ENCODE peak calls at places on chromosomes 13 and 19, in six cellular contexts. D is upper lobe of left lung, M is HCT116, S is A549, I is adrenal gland, H is ovary. B is an unnamed sample. For H3K9me3, the result is how much of the 10 kb centered on the place peaks cover.

GRCh38 chr13:22040810-22041364 is 370.0 kb downstream of the FGF9 start:
- DNase-seq in M (no peak), H (no peak), D (no peak), S (peak), I (no peak), B (no peak)

GRCh38 chr19:49560358-49560900 is 19.9 kb downstream of the NOSIP start:
- DNase-seq in H (no peak), M (no peak), S (no peak), D (peak), I (peak), B (no peak)

GRCh38 chr13:19589312-19589711 is 28.0 kb upstream of the TPTE2 start:
- DNase-seq in S (no peak), D (no peak), I (no peak), M (no peak), H (no peak), B (no peak)

GRCh38 chr19:8475005-8475404 is 27.4 kb downstream of the PRAM1 start:
- DNase-seq in D (no peak), M (no peak), S (no peak), I (no peak), H (no peak), B (no peak)

GRCh38 chr19:33460221-33460908 is 61.2 kb downstream of the PEPD start:
- DNase-seq in I (no peak), D (peak), M (no peak), H (peak), S (no peak), B (peak)

GRCh38 chr13:90889906-90890305 is 457.6 kb upstream of the MIR17HG start:
- DNase-seq in I (no peak), D (no peak), S (no peak), M (no peak), H (no peak), B (no peak)

GRCh38 chr19:8457209-8457608 is 12.4 kb downstream of the HNRNPM start:
- DNase-seq in S (no peak), H (no peak), I (no peak), M (no peak), D (no peak), B (no peak)

GRCh38 chr19:38070573-38070972 is 153.4 kb downstream of the DPF1 start:
- DNase-seq in D (no peak), H (no peak), M (no peak), I (no peak), S (peak), B (no peak)

GRCh38 chr19:53907193-53907581 is 1.9 kb upstream of the CACNG7 start:
- DNase-seq in M (no peak), S (no peak), D (no peak), H (no peak), I (no peak), B (no peak)

GRCh38 chr13:31236211-31236786 is 36.5 kb downstream of the B3GLCT start:
- DNase-seq in M (peak), D (no peak), H (no peak), S (peak), I (peak), B (no peak)

GRCh38 chr19:6678690-6679109 is 8.7 kb upstream of the TNFSF14 start:
- DNase-seq in M (no peak), I (no peak), H (no peak), S (no peak), D (no peak), B (peak)

GRCh38 chr13:66225071-66225470 is 1005.1 kb downstream of the PCDH9 start:
- DNase-seq in S (no peak), D (no peak), M (no peak), I (no peak), H (no peak), B (no peak)

GRCh38 chr19:42601811-42602443 is 7.2 kb upstream of the CEACAM8 start:
- DNase-seq in D (no peak), H (no peak), S (peak), M (no peak), I (peak), B (no peak)

GRCh38 chr19:56091751-56092546 is 29.1 kb downstream of the ZNF787 start:
- DNase-seq in I (no peak), H (no peak), D (no peak), M (no peak), S (peak), B (no peak)

GRCh38 chr19:56637976-56638555 is 4.9 kb upstream of the SMIM17 start:
- DNase-seq in D (peak), S (peak), H (peak), I (peak), M (no peak), B (no peak)

GRCh38 chr13:89520468-89520867 is 1827.0 kb upstream of the MIR17HG start:
- DNase-seq in M (no peak), S (no peak), I (no peak), H (no peak), D (no peak), B (no peak)

GRCh38 chr13:25727776-25728175 is 324.0 kb downstream of the SHISA2 start:
- DNase-seq in M (no peak), S (no peak), D (no peak), I (no peak), H (no peak), B (no peak)

GRCh38 chr13:42350141-42350540 is 78.2 kb downstream of the AKAP11 start:
- DNase-seq in H (no peak), I (no peak), M (no peak), D (no peak), S (no peak), B (no peak)

GRCh38 chr13:59435024-59435423 is 728.7 kb downstream of the DIAPH3 start:
- DNase-seq in S (no peak), I (no peak), D (no peak), H (no peak), M (no peak), B (no peak)

GRCh38 chr13:33322474-33322827 is 36.9 kb upstream of the STARD13 start:
- DNase-seq in H (peak), S (no peak), D (no peak), M (no peak), I (peak), B (no peak)

GRCh38 chr13:90375851-90376250 is 971.6 kb upstream of the MIR17HG start:
- DNase-seq in M (no peak), D (no peak), S (peak), H (no peak), I (no peak), B (no peak)

GRCh38 chr13:98320561-98321105 is 143.6 kb upstream of the RNF113B start:
- DNase-seq in H (no peak), S (no peak), I (no peak), M (no peak), D (no peak), B (no peak)

GRCh38 chr13:39016789-39017188 is 21.1 kb downstream of the PROSER1 start:
- DNase-seq in H (no peak), I (peak), D (no peak), S (peak), M (peak), B (no peak)

GRCh38 chr13:93730780-93731179 is 504.2 kb downstream of the GPC6 start:
- DNase-seq in D (no peak), S (no peak), I (no peak), M (no peak), H (no peak), B (no peak)

GRCh38 chr19:35790981-35791813 is 15.8 kb downstream of the ARHGAP33 start:
- DNase-seq in H (peak), M (no peak), S (peak), D (no peak), I (no peak), B (no peak)

GRCh38 chr13:50323440-50324070 is 308.3 kb downstream of the KCNRG start:
- DNase-seq in S (no peak), I (no peak), H (no peak), M (peak), D (no peak), B (no peak)

GRCh38 chr13:37515226-37515625 is 83.3 kb downstream of the POSTN start:
- DNase-seq in I (no peak), H (no peak), S (no peak), M (no peak), D (no peak), B (no peak)

GRCh38 chr13:46621133-46621532 is 68.2 kb downstream of the LRCH1 start:
- DNase-seq in H (no peak), S (no peak), I (no peak), M (no peak), D (no peak), B (no peak)

GRCh38 chr13:26784704-26785639 is 24.4 kb upstream of the GPR12 start:
- DNase-seq in S (no peak), H (no peak), I (no peak), D (no peak), M (no peak), B (peak)

GRCh38 chr13:97148894-97149293 is 73.2 kb upstream of the MBNL2 start:
- DNase-seq in D (no peak), I (no peak), M (no peak), H (no peak), S (no peak), B (no peak)

GRCh38 chr13:94119360-94119936 is 360.0 kb downstream of the DCT start:
- DNase-seq in I (no peak), M (no peak), H (no peak), S (no peak), D (peak), B (peak)

GRCh38 chr19:46306501-46306900 is 9.7 kb downstream of the HIF3A start:
- DNase-seq in M (no peak), H (no peak), S (no peak), I (no peak), D (no peak), B (no peak)

GRCh38 chr19:54373781-54374266 is 9.1 kb upstream of the LAIR1 start:
- DNase-seq in M (no peak), D (peak), H (no peak), I (peak), S (no peak), B (no peak)

GRCh38 chr13:92719868-92720267 is 506.7 kb upstream of the GPC6 start:
- DNase-seq in M (no peak), D (no peak), S (no peak), H (no peak), I (no peak), B (no peak)

GRCh38 chr13:50672025-50672424 is 171.5 kb downstream of the DLEU7 start:
- DNase-seq in D (peak), H (no peak), I (peak), S (no peak), M (no peak), B (no peak)

GRCh38 chr19:10402441-10403038 is 802 bp downstream of the CDC37 start:
- DNase-seq in M (no peak), S (no peak), H (no peak), D (peak), I (peak), B (no peak)

GRCh38 chr19:8831832-8832131 is 322 bp downstream of the ZNF558 start:
- DNase-seq in H (no peak), I (no peak), S (no peak), M (no peak), D (no peak), B (no peak)

GRCh38 chr13:24148414-24149305 is 11.9 kb upstream of the SPATA13 start:
- DNase-seq in S (peak), D (peak), M (peak), I (peak), H (no peak), B (no peak)

GRCh38 chr13:90272356-90272755 is 1075.1 kb upstream of the MIR17HG start:
- DNase-seq in H (no peak), I (no peak), S (no peak), M (no peak), D (no peak), B (no peak)

GRCh38 chr19:988081-988480 is 3.9 kb downstream of the WDR18 start:
- DNase-seq in H (no peak), M (no peak), I (no peak), S (no peak), D (no peak), B (no peak)
- H3K27ac ChIP-seq in H (no peak), M (no peak), I (no peak), S (no peak), D (no peak), B (no peak)

GRCh38 chr19:50741179-50741933 is 18.2 kb downstream of the CLEC11A start:
- DNase-seq in H (no peak), M (no peak), D (no peak), S (no peak), I (no peak), B (no peak)
- H3K9me3 ChIP-seq in H (under half), M (under half), D (under half), S (under half), I (under half), B (under half)

DNA sequence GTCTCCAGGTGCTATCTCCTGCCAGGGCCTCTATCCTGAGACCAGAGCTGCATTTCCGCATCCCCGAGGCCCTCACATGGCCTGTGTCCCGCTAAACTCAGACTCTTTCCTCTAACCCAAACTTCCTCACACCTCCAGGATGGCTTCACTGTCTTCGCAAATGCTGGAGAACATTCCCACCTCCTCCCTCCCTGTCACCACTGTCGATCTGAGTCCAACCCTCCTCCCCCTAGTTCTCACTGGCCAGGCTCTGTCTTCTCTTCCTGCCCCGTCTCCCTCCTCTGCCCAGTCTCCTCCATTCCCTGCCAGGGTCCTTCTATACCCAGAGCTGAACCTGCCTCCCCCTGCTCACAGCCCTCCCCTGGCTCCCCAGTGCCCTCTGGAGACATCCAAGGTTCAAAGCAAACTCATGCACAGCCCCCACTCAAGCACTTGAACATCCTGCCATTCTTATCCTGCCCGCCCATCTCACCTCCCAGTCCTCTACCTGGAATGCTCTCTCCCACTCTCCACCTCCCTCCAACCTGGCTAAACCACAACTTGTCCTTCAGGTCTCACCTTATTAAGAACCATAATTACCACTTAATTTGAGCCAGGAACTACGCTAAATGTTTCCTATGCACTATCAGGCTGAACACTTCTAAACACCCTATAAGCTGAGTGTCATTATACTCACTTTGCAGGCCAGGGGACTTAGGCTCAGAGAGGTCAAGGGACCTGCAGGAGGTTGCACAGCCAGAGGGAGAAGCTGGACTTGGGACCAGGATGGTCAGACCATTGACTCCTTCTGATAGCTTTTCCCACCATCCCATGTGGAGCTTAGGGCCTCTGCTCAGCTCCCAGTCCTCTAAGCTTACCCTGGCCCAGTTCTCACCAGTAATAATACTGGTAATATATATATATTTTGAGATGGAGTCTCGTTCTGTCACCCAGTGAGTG is 961 bp upstream of the VSIG10L start:
- DNase-seq in H (no peak), I (no peak), S (no peak), M (no peak), D (no peak), B (no peak)
- TF ChIP-seq POLR2A in H (no peak), I (no peak), S (no peak), M (no peak), D (no peak), B (no peak)

GRCh38 chr19:47486900-47487299 is 2.9 kb upstream of the KPTN start:
- DNase-seq in D (no peak), H (no peak), S (no peak), M (no peak), I (no peak), B (no peak)
- H3K27ac ChIP-seq in D (no peak), H (no peak), S (no peak), M (no peak), I (no peak), B (peak)

DNA sequence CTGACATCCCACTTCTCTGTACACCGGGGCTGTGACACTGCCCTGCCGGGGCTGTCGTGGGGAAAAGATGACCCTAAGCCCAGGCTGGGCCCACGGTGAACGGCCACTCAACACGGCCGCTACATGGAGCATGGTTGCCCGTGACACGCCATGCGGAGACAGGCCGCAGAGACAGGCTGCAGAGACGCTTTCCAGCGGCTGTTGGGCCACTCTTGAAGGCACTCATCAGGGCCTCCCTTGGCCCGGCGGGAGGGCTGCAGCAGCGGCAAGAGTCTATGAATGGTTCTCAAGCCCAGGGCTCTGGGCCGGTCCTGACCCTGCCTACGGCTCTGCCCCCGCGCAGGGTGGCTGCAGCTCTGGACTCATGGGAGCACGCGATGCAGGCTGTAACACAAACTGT is 22.1 kb downstream of the ADPRHL1 start:
- DNase-seq in S (no peak), I (no peak), H (no peak), D (no peak), M (no peak), B (no peak)
- H3K9me3 ChIP-seq in S (under half), I (under half), H (under half), D (under half), M (under half), B (under half)

GRCh38 chr13:48233097-48233885 is at the start of gene ITM2B:
- DNase-seq in S (peak), H (peak), I (peak), M (peak), D (peak), B (peak)
- TF ChIP-seq POLR2A in S (peak), H (peak), I (peak), M (no peak), D (peak), B (no peak)

GRCh38 chr19:18496980-18497256 is 25.0 kb downstream of the ELL start:
- DNase-seq in H (no peak), D (no peak), I (no peak), M (no peak), S (no peak), B (no peak)

GRCh38 chr19:18500376-18500775 is 21.5 kb downstream of the ELL start:
- DNase-seq in H (no peak), S (no peak), M (no peak), I (no peak), D (no peak), B (no peak)

GRCh38 chr19:18501351-18501750 is 20.5 kb downstream of the ELL start:
- DNase-seq in M (no peak), S (no peak), D (no peak), H (no peak), I (no peak), B (peak)

GRCh38 chr19:18500820-18501219 is 21.1 kb downstream of the ELL start:
- DNase-seq in I (no peak), H (no peak), S (no peak), M (no peak), D (no peak), B (peak)

GRCh38 chr19:18499055-18499775 is 22.7 kb downstream of the ELL start:
- DNase-seq in D (peak), S (no peak), H (no peak), I (no peak), M (no peak), B (no peak)
- H3K27ac ChIP-seq in D (peak), S (no peak), H (no peak), I (peak), M (no peak), B (peak)

GRCh38 chr19:27772059-27772458 is 1440.9 kb downstream of the UQCRFS1 start:
- DNase-seq in S (no peak), M (no peak), I (no peak), D (no peak), H (no peak), B (no peak)
- H3K9me3 ChIP-seq in S (half or more), M (under half), I (under half), D (under half), H (under half), B (half or more)